ENCODE peak calls at places on chromosomes 1 and 21, in eight cellular contexts. U, S, H, P, K, V, D and E are unnamed samples.

GRCh38 chr21:17607684-17608083 is 5.0 kb downstream of the BTG3 start:
- DNase-seq in U (no peak), S (no peak), H (no peak), P (peak), K (no peak), V (no peak), D (no peak), E (no peak)

GRCh38 chr1:151128800-151129199 is 17.6 kb downstream of the SEMA6C start:
- DNase-seq in U (no peak), S (no peak), H (no peak), P (no peak), K (no peak), V (no peak), D (no peak), E (no peak)

GRCh38 chr1:174022080-174022975 is at the start of gene RC3H1:
- DNase-seq in U (peak), S (peak), H (peak), P (peak), K (peak), V (peak), D (peak), E (peak)

GRCh38 chr1:205791568-205792180 is 16.4 kb upstream of the RAB29 start:
- DNase-seq in U (peak), S (no peak), H (peak), P (peak), K (peak), V (peak), D (peak), E (peak)

GRCh38 chr1:235180916-235181315 is 19.9 kb upstream of the RBM34 start:
- DNase-seq in U (no peak), S (no peak), H (no peak), P (no peak), K (no peak), V (no peak), D (no peak), E (no peak)

GRCh38 chr1:53599461-53599860 is 139.5 kb downstream of the GLIS1 start:
- DNase-seq in U (no peak), S (no peak), H (no peak), P (no peak), K (no peak), V (no peak), D (no peak), E (no peak)

GRCh38 chr1:55812281-55812680 is 597.1 kb upstream of the USP24 start:
- DNase-seq in U (peak), S (no peak), H (no peak), P (no peak), K (no peak), V (peak), D (no peak), E (no peak)

GRCh38 chr21:38807481-38807880 is 1.8 kb downstream of the ETS2 start:
- DNase-seq in U (no peak), S (no peak), H (no peak), P (no peak), K (no peak), V (peak), D (no peak), E (no peak)

GRCh38 chr1:154463512-154463990 is 38.5 kb upstream of the TDRD10 start:
- DNase-seq in U (peak), S (no peak), H (no peak), P (no peak), K (no peak), V (no peak), D (no peak), E (peak)

GRCh38 chr1:19425643-19426245 is 59.6 kb downstream of the CAPZB start:
- DNase-seq in U (no peak), S (no peak), H (no peak), P (no peak), K (no peak), V (peak), D (no peak), E (no peak)

GRCh38 chr1:199336745-199337640 is 690.5 kb upstream of the NR5A2 start:
- DNase-seq in U (no peak), S (no peak), H (no peak), P (no peak), K (no peak), V (no peak), D (no peak), E (no peak)

GRCh38 chr1:11648732-11649158 is 5.5 kb downstream of the FBXO2 start:
- DNase-seq in U (peak), S (no peak), H (no peak), P (peak), K (no peak), V (no peak), D (no peak), E (no peak)

GRCh38 chr1:27341525-27342252 is at the start of gene SYTL1:
- DNase-seq in U (peak), S (no peak), H (no peak), P (peak), K (no peak), V (peak), D (peak), E (peak)

GRCh38 chr1:160374701-160375443 is 8.0 kb downstream of the NHLH1 start:
- DNase-seq in U (no peak), S (no peak), H (no peak), P (no peak), K (no peak), V (no peak), D (no peak), E (peak)

GRCh38 chr1:164914208-164914607 is 355.2 kb downstream of the PBX1 start:
- DNase-seq in U (no peak), S (peak), H (no peak), P (peak), K (no peak), V (peak), D (no peak), E (peak)

GRCh38 chr1:89260575-89261275 is 11.9 kb downstream of the GBP5 start:
- DNase-seq in U (peak), S (no peak), H (no peak), P (no peak), K (no peak), V (no peak), D (no peak), E (no peak)

GRCh38 chr1:77382361-77382760 is 100.5 kb downstream of the AK5 start:
- DNase-seq in U (peak), S (no peak), H (no peak), P (peak), K (no peak), V (peak), D (no peak), E (no peak)

GRCh38 chr1:57599233-57599994 is 175.6 kb upstream of the DAB1 start:
- DNase-seq in U (peak), S (no peak), H (no peak), P (no peak), K (no peak), V (no peak), D (peak), E (no peak)

GRCh38 chr1:169122976-169123375 is 16.5 kb downstream of the ATP1B1 start:
- DNase-seq in U (no peak), S (no peak), H (no peak), P (no peak), K (no peak), V (no peak), D (no peak), E (peak)

GRCh38 chr1:2469103-2469940 is 6.8 kb upstream of the PLCH2 start:
- DNase-seq in U (no peak), S (no peak), H (no peak), P (no peak), K (no peak), V (no peak), D (no peak), E (no peak)

GRCh38 chr21:31158789-31159581 is 120.7 kb upstream of the KRTAP19-8 start:
- DNase-seq in U (no peak), S (no peak), H (no peak), P (no peak), K (no peak), V (peak), D (no peak), E (peak)

GRCh38 chr1:237619553-237619952 is 271.2 kb downstream of the ZP4 start:
- DNase-seq in U (no peak), S (no peak), H (no peak), P (no peak), K (no peak), V (no peak), D (no peak), E (peak)

GRCh38 chr1:16617101-16617727 is 3.9 kb upstream of the NBPF1 start:
- DNase-seq in U (no peak), S (no peak), H (no peak), P (no peak), K (no peak), V (no peak), D (no peak), E (no peak)

GRCh38 chr1:154955718-154956513 is at the start of gene PBXIP1:
- DNase-seq in U (peak), S (peak), H (peak), P (peak), K (peak), V (peak), D (peak), E (peak)

GRCh38 chr1:202143768-202144509 is 598 bp downstream of the ARL8A start:
- DNase-seq in U (peak), S (no peak), H (no peak), P (no peak), K (peak), V (no peak), D (no peak), E (peak)

GRCh38 chr1:111154021-111154999 is 14.3 kb downstream of the CEPT1 start:
- DNase-seq in U (no peak), S (no peak), H (no peak), P (no peak), K (no peak), V (peak), D (no peak), E (peak)

GRCh38 chr1:211975152-211975941 is 60.0 kb downstream of the INTS7 start:
- DNase-seq in U (no peak), S (no peak), H (no peak), P (no peak), K (no peak), V (peak), D (no peak), E (no peak)

GRCh38 chr21:42120904-42121535 is 49.9 kb downstream of the UMODL1 start:
- DNase-seq in U (no peak), S (no peak), H (no peak), P (no peak), K (no peak), V (no peak), D (no peak), E (peak)

GRCh38 chr1:92953491-92953890 is 7.8 kb downstream of the DIPK1A start:
- DNase-seq in U (no peak), S (no peak), H (no peak), P (no peak), K (no peak), V (no peak), D (no peak), E (peak)

GRCh38 chr1:56854521-56855099 is at the start of gene C8A:
- DNase-seq in U (no peak), S (no peak), H (no peak), P (no peak), K (no peak), V (no peak), D (no peak), E (no peak)